ENCODE peak calls at places on chromosomes 7 and 10, in seven cellular contexts. H, M, S, L, T, J and N are unnamed samples.

GRCh38 chr7:38584443-38585210 is 46.5 kb downstream of the AMPH start:
- DNase-seq in T (no peak), S (peak), H (no peak), M (no peak), J (peak), L (no peak), N (peak)

GRCh38 chr10:51389415-51390342 is 309.7 kb downstream of the CSTF2T start:
- DNase-seq in T (no peak), J (peak), M (peak), S (peak), H (peak), L (peak), N (no peak)

GRCh38 chr10:119233123-119233820 is 25.9 kb downstream of the GRK5 start:
- DNase-seq in S (no peak), L (no peak), J (peak), T (no peak), H (no peak), M (no peak), N (no peak)

GRCh38 chr7:79340212-79340611 is 113.3 kb downstream of the MAGI2 start:
- DNase-seq in J (peak), T (no peak), H (no peak), L (no peak), M (no peak), S (peak), N (no peak)

GRCh38 chr10:109427421-109427820 is 495.9 kb downstream of the XPNPEP1 start:
- DNase-seq in S (peak), T (no peak), L (no peak), M (no peak), J (peak), H (no peak), N (no peak)

GRCh38 chr7:115005241-115005640 is 83.3 kb downstream of the MDFIC start:
- DNase-seq in S (no peak), L (no peak), J (no peak), H (no peak), T (no peak), M (no peak), N (no peak)

GRCh38 chr10:31475514-31475913 is 156.5 kb downstream of the ZEB1 start:
- DNase-seq in J (no peak), T (no peak), M (no peak), H (no peak), L (no peak), S (no peak), N (no peak)

GRCh38 chr7:102978280-102978679 is 65.5 kb downstream of the LRRC17 start:
- DNase-seq in L (no peak), T (peak), H (no peak), S (peak), M (no peak), J (peak), N (no peak)

GRCh38 chr10:54064215-54064614 is 736.8 kb downstream of the PCDH15 start:
- DNase-seq in S (no peak), M (no peak), L (no peak), T (no peak), J (no peak), H (no peak), N (no peak)